ENCODE peak calls at places on chromosomes 4 and X, in six cellular contexts. One of them, this sample, is unnamed.
A peak's percentile ranks its signal among the peaks of the same experiment; 100 is the strongest.

GRCh38 chr4:145791988-145792387 is 112.0 kb downstream of the C4orf51 start:
- DNase-seq in lower lobe of right lung: no peak
- DNase-seq in GM12865: no peak
- DNase-seq in spleen: no peak
- DNase-seq in PC-3: no peak
- DNase-seq in OCI-LY7: no peak
- DNase-seq in this sample: no peak

GRCh38 chr4:101685126-101685525 is 105.4 kb upstream of the BANK1 start:
- DNase-seq in lower lobe of right lung: no peak
- DNase-seq in GM12865: no peak
- DNase-seq in spleen: no peak
- DNase-seq in PC-3: no peak
- DNase-seq in OCI-LY7: no peak
- DNase-seq in this sample: no peak

GRCh38 chr4:165726831-165727230 is 146.2 kb upstream of the TLL1 start:
- DNase-seq in lower lobe of right lung: no peak
- DNase-seq in GM12865: no peak
- DNase-seq in spleen: no peak
- DNase-seq in PC-3: no peak
- DNase-seq in OCI-LY7: no peak
- DNase-seq in this sample: peak; percentile 13

GRCh38 chrX:18701621-18702361 is 5.7 kb upstream of the PPEF1 start:
- DNase-seq in lower lobe of right lung: peak; percentile 59
- DNase-seq in GM12865: no peak
- DNase-seq in spleen: no peak
- DNase-seq in PC-3: peak; percentile 72
- DNase-seq in OCI-LY7: no peak
- DNase-seq in this sample: peak; percentile 29

GRCh38 chr4:114087596-114088230 is 108.3 kb upstream of the ARSJ start:
- DNase-seq in lower lobe of right lung: no peak
- DNase-seq in GM12865: no peak
- DNase-seq in spleen: no peak
- DNase-seq in PC-3: no peak
- DNase-seq in OCI-LY7: no peak
- DNase-seq in this sample: no peak

GRCh38 chr4:21476753-21477152 is 471.8 kb downstream of the KCNIP4 start:
- DNase-seq in lower lobe of right lung: no peak
- DNase-seq in GM12865: no peak
- DNase-seq in spleen: no peak
- DNase-seq in PC-3: peak; percentile 26
- DNase-seq in OCI-LY7: no peak
- DNase-seq in this sample: peak; percentile 40

GRCh38 chrX:77628294-77629025 is 157.6 kb downstream of the ATRX start:
- DNase-seq in lower lobe of right lung: no peak
- DNase-seq in GM12865: no peak
- DNase-seq in spleen: no peak
- DNase-seq in PC-3: peak; percentile 40
- DNase-seq in OCI-LY7: no peak
- DNase-seq in this sample: no peak

GRCh38 chr4:148203056-148203898 is 238.9 kb downstream of the NR3C2 start:
- DNase-seq in lower lobe of right lung: no peak
- DNase-seq in GM12865: no peak
- DNase-seq in spleen: no peak
- DNase-seq in PC-3: no peak
- DNase-seq in OCI-LY7: no peak
- DNase-seq in this sample: no peak

GRCh38 chr4:87073570-87074470 is 139.0 kb downstream of the AFF1 start:
- DNase-seq in lower lobe of right lung: peak; percentile 65
- DNase-seq in GM12865: peak; percentile 94
- DNase-seq in spleen: peak; percentile 89
- DNase-seq in PC-3: peak; percentile 79
- DNase-seq in OCI-LY7: peak; percentile 82
- DNase-seq in this sample: peak; percentile 46

GRCh38 chr4:128809477-128810330 is at the start of gene JADE1:
- DNase-seq in lower lobe of right lung: peak; percentile 92
- DNase-seq in GM12865: peak; percentile 96
- DNase-seq in spleen: peak; percentile 97
- DNase-seq in PC-3: peak; percentile 85
- DNase-seq in OCI-LY7: peak; percentile 94
- DNase-seq in this sample: peak; percentile 94

GRCh38 chr4:2691313-2691712 is 64.8 kb downstream of the TNIP2 start:
- DNase-seq in lower lobe of right lung: no peak
- DNase-seq in GM12865: no peak
- DNase-seq in spleen: no peak
- DNase-seq in PC-3: no peak
- DNase-seq in OCI-LY7: no peak
- DNase-seq in this sample: no peak

GRCh38 chr4:88793473-88793872 is 95.8 kb upstream of the NAP1L5 start:
- DNase-seq in lower lobe of right lung: no peak
- DNase-seq in GM12865: peak; percentile 21
- DNase-seq in spleen: no peak
- DNase-seq in PC-3: no peak
- DNase-seq in OCI-LY7: no peak
- DNase-seq in this sample: no peak

GRCh38 chr4:88794087-88794486 is 96.5 kb upstream of the NAP1L5 start:
- DNase-seq in lower lobe of right lung: no peak
- DNase-seq in GM12865: no peak
- DNase-seq in spleen: no peak
- DNase-seq in PC-3: no peak
- DNase-seq in OCI-LY7: no peak
- DNase-seq in this sample: no peak

GRCh38 chr4:88792268-88792781 is 94.7 kb upstream of the NAP1L5 start:
- DNase-seq in lower lobe of right lung: no peak
- DNase-seq in GM12865: peak; percentile 32
- DNase-seq in spleen: no peak
- DNase-seq in PC-3: peak; percentile 63
- DNase-seq in OCI-LY7: no peak
- DNase-seq in this sample: peak; percentile 93

GRCh38 chr4:88792821-88793220 is 95.2 kb upstream of the NAP1L5 start:
- DNase-seq in lower lobe of right lung: no peak
- DNase-seq in GM12865: no peak
- DNase-seq in spleen: no peak
- DNase-seq in PC-3: peak; percentile 11
- DNase-seq in OCI-LY7: no peak
- DNase-seq in this sample: peak; percentile 69

GRCh38 chr4:88791274-88791673 is 93.6 kb upstream of the NAP1L5 start:
- DNase-seq in lower lobe of right lung: no peak
- DNase-seq in GM12865: peak; percentile 10
- DNase-seq in spleen: no peak
- DNase-seq in PC-3: peak; percentile 45
- DNase-seq in OCI-LY7: peak; percentile 24
- DNase-seq in this sample: peak; percentile 56
- TF ChIP-seq CTCF in lower lobe of right lung: no peak
- TF ChIP-seq CTCF in GM12865: no peak
- TF ChIP-seq CTCF in spleen: no peak
- TF ChIP-seq CTCF in PC-3: peak; percentile 60
- TF ChIP-seq CTCF in OCI-LY7: peak; percentile 66
- TF ChIP-seq CTCF in this sample: peak; percentile 26

GRCh38 chr4:185656467-185656890 is 121.2 kb upstream of the PDLIM3 start:
- DNase-seq in lower lobe of right lung: no peak
- DNase-seq in GM12865: no peak
- DNase-seq in spleen: no peak
- DNase-seq in PC-3: peak; percentile 4
- DNase-seq in OCI-LY7: no peak
- DNase-seq in this sample: peak; percentile 39
- H3K4me3 ChIP-seq in lower lobe of right lung: peak overlapping the region; percentile 29
- H3K4me3 ChIP-seq in GM12865: no peak overlapping the region
- H3K4me3 ChIP-seq in spleen: peak overlapping the region; percentile 22
- H3K4me3 ChIP-seq in PC-3: no peak overlapping the region
- H3K4me3 ChIP-seq in OCI-LY7: no peak overlapping the region
- H3K4me3 ChIP-seq in this sample: no peak overlapping the region

GRCh38 chrX:96843566-96843965 is 40.1 kb upstream of the RPA4 start:
- DNase-seq in lower lobe of right lung: no peak
- DNase-seq in GM12865: no peak
- DNase-seq in spleen: no peak
- DNase-seq in PC-3: no peak
- DNase-seq in OCI-LY7: no peak
- DNase-seq in this sample: peak; percentile 11
- TF ChIP-seq CTCF in lower lobe of right lung: no peak
- TF ChIP-seq CTCF in GM12865: no peak
- TF ChIP-seq CTCF in spleen: no peak
- TF ChIP-seq CTCF in PC-3: no peak
- TF ChIP-seq CTCF in OCI-LY7: no peak
- TF ChIP-seq CTCF in this sample: peak; percentile 24

GRCh38 chr4:67581913-67582312 is 23.4 kb downstream of the STAP1 start:
- DNase-seq in lower lobe of right lung: no peak
- DNase-seq in GM12865: no peak
- DNase-seq in spleen: no peak
- DNase-seq in PC-3: no peak
- DNase-seq in OCI-LY7: no peak
- DNase-seq in this sample: no peak
- H3K4me3 ChIP-seq in lower lobe of right lung: no peak overlapping the region
- H3K4me3 ChIP-seq in GM12865: no peak overlapping the region
- H3K4me3 ChIP-seq in spleen: no peak overlapping the region
- H3K4me3 ChIP-seq in PC-3: no peak overlapping the region
- H3K4me3 ChIP-seq in OCI-LY7: no peak overlapping the region
- H3K4me3 ChIP-seq in this sample: no peak overlapping the region

GRCh38 chr4:141782205-141782604 is 145.8 kb downstream of the IL15 start:
- DNase-seq in lower lobe of right lung: no peak
- DNase-seq in GM12865: no peak
- DNase-seq in spleen: no peak
- DNase-seq in PC-3: no peak
- DNase-seq in OCI-LY7: no peak
- DNase-seq in this sample: no peak
- TF ChIP-seq CTCF in lower lobe of right lung: no peak
- TF ChIP-seq CTCF in GM12865: no peak
- TF ChIP-seq CTCF in spleen: no peak
- TF ChIP-seq CTCF in PC-3: no peak
- TF ChIP-seq CTCF in OCI-LY7: no peak
- TF ChIP-seq CTCF in this sample: no peak

GRCh38 chr4:687975-688694 is 816 bp downstream of the SLC49A3 start:
- DNase-seq in lower lobe of right lung: no peak
- DNase-seq in GM12865: no peak
- DNase-seq in spleen: peak; percentile 80
- DNase-seq in PC-3: peak; percentile 12
- DNase-seq in OCI-LY7: no peak
- DNase-seq in this sample: peak; percentile 26

GRCh38 chr4:687048-687974 is 1.6 kb downstream of the SLC49A3 start:
- DNase-seq in lower lobe of right lung: peak; percentile 94
- DNase-seq in GM12865: no peak
- DNase-seq in spleen: peak; percentile 96
- DNase-seq in PC-3: peak; percentile 73
- DNase-seq in OCI-LY7: no peak
- DNase-seq in this sample: peak; percentile 87

GRCh38 chr4:686371-687040 is 2.4 kb downstream of the SLC49A3 start:
- DNase-seq in lower lobe of right lung: no peak
- DNase-seq in GM12865: no peak
- DNase-seq in spleen: peak; percentile 83
- DNase-seq in PC-3: no peak
- DNase-seq in OCI-LY7: no peak
- DNase-seq in this sample: no peak

GRCh38 chr4:688695-689497 is at the start of gene SLC49A3:
- DNase-seq in lower lobe of right lung: no peak
- DNase-seq in GM12865: no peak
- DNase-seq in spleen: peak; percentile 87
- DNase-seq in PC-3: no peak
- DNase-seq in OCI-LY7: no peak
- DNase-seq in this sample: no peak

GRCh38 chr4:689498-690122 is 659 bp upstream of the SLC49A3 start:
- DNase-seq in lower lobe of right lung: no peak
- DNase-seq in GM12865: peak; percentile 31
- DNase-seq in spleen: no peak
- DNase-seq in PC-3: no peak
- DNase-seq in OCI-LY7: no peak
- DNase-seq in this sample: no peak
- H3K4me3 ChIP-seq in lower lobe of right lung: peak overlapping the region; percentile 68
- H3K4me3 ChIP-seq in GM12865: no peak overlapping the region
- H3K4me3 ChIP-seq in spleen: peak overlapping the region; percentile 41
- H3K4me3 ChIP-seq in PC-3: no peak overlapping the region
- H3K4me3 ChIP-seq in OCI-LY7: no peak overlapping the region
- H3K4me3 ChIP-seq in this sample: no peak overlapping the region

GRCh38 chr4:178137732-178138471 is 695.7 kb upstream of the AGA start:
- DNase-seq in lower lobe of right lung: no peak
- DNase-seq in GM12865: no peak
- DNase-seq in spleen: no peak
- DNase-seq in PC-3: no peak
- DNase-seq in OCI-LY7: no peak
- DNase-seq in this sample: no peak
- TF ChIP-seq CTCF in lower lobe of right lung: no peak
- TF ChIP-seq CTCF in GM12865: no peak
- TF ChIP-seq CTCF in spleen: no peak
- TF ChIP-seq CTCF in PC-3: no peak
- TF ChIP-seq CTCF in OCI-LY7: no peak
- TF ChIP-seq CTCF in this sample: no peak

DNA sequence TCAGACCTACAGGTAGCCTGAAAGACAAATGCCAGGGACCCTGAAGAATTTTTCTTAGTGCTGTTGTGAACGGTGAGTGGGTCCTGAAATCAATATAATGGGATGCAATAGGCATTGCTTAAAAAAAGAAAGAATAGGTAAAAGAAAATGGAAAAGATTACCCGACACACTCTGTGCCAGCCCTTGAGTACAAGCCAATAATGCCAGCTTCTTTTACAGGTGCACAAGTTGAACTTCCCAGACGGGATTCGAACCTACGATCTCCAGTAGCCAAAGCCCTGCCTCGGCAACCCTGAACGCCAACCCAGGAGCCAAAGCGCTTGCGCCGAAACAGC is 24.7 kb upstream of the GLOD5 start:
- DNase-seq in lower lobe of right lung: no peak
- DNase-seq in GM12865: no peak
- DNase-seq in spleen: no peak
- DNase-seq in PC-3: no peak
- DNase-seq in OCI-LY7: no peak
- DNase-seq in this sample: no peak
- H3K4me3 ChIP-seq in lower lobe of right lung: peak overlapping the region; percentile 62
- H3K4me3 ChIP-seq in GM12865: peak overlapping the region; percentile 52
- H3K4me3 ChIP-seq in spleen: peak overlapping the region; percentile 47
- H3K4me3 ChIP-seq in PC-3: peak overlapping the region; percentile 85
- H3K4me3 ChIP-seq in OCI-LY7: peak overlapping the region; percentile 73
- H3K4me3 ChIP-seq in this sample: peak overlapping the region; percentile 46

GRCh38 chr4:103424853-103425252 is 226.7 kb upstream of the CENPE start:
- DNase-seq in lower lobe of right lung: no peak
- DNase-seq in GM12865: no peak
- DNase-seq in spleen: no peak
- DNase-seq in PC-3: peak; percentile 74
- DNase-seq in OCI-LY7: no peak
- DNase-seq in this sample: peak; percentile 87

GRCh38 chr4:103425406-103425805 is 227.3 kb upstream of the CENPE start:
- DNase-seq in lower lobe of right lung: no peak
- DNase-seq in GM12865: no peak
- DNase-seq in spleen: no peak
- DNase-seq in PC-3: no peak
- DNase-seq in OCI-LY7: no peak
- DNase-seq in this sample: no peak

GRCh38 chr4:103429283-103429682 is 231.1 kb upstream of the CENPE start:
- DNase-seq in lower lobe of right lung: no peak
- DNase-seq in GM12865: peak; percentile 61
- DNase-seq in spleen: no peak
- DNase-seq in PC-3: no peak
- DNase-seq in OCI-LY7: no peak
- DNase-seq in this sample: no peak
- TF ChIP-seq CTCF in lower lobe of right lung: no peak
- TF ChIP-seq CTCF in GM12865: peak; percentile 41
- TF ChIP-seq CTCF in spleen: no peak
- TF ChIP-seq CTCF in PC-3: peak; percentile 22
- TF ChIP-seq CTCF in OCI-LY7: peak; percentile 46
- TF ChIP-seq CTCF in this sample: no peak